ENCODE peak calls at places on chromosomes 16 and 17, in four cellular contexts. T, D, M and X are unnamed samples.

GRCh38 chr17:38587956-38588771 is 17.6 kb downstream of the SRCIN1 start:
- DNase-seq in T (no peak), D (no peak), M (no peak), X (no peak)

GRCh38 chr16:66188786-66189725 is 177.4 kb upstream of the CDH5 start:
- DNase-seq in T (peak; percentile 82), D (peak; percentile 19), M (no peak), X (no peak)

GRCh38 chr17:5711344-5711743 is 127.0 kb upstream of the NLRP1 start:
- DNase-seq in T (no peak), D (no peak), M (no peak), X (no peak)

GRCh38 chr17:13074026-13074425 is 56.2 kb upstream of the ELAC2 start:
- DNase-seq in T (no peak), D (no peak), M (peak; percentile 65), X (peak; percentile 59)

GRCh38 chr16:15950869-15951268 is 1.5 kb downstream of the ABCC1 start:
- DNase-seq in T (no peak), D (no peak), M (no peak), X (no peak)

GRCh38 chr16:50067290-50067853 is 1.6 kb downstream of the HEATR3 start:
- DNase-seq in T (peak; percentile 56), D (peak; percentile 53), M (peak; percentile 36), X (peak; percentile 26)

GRCh38 chr17:5619088-5619740 is 34.9 kb upstream of the NLRP1 start:
- DNase-seq in T (no peak), D (no peak), M (no peak), X (no peak)

GRCh38 chr17:17179371-17179827 is 26.7 kb downstream of the PLD6 start:
- DNase-seq in T (peak; percentile 28), D (no peak), M (no peak), X (no peak)

GRCh38 chr17:35345445-35345925 is 27.9 kb downstream of the SLFN11 start:
- DNase-seq in T (no peak), D (no peak), M (no peak), X (no peak)

GRCh38 chr17:69761011-69761410 is 314.0 kb upstream of the KCNJ16 start:
- DNase-seq in T (peak; percentile 45), D (no peak), M (no peak), X (peak; percentile 37)

GRCh38 chr16:4825196-4825595 is 21.9 kb downstream of the GLYR1 start:
- DNase-seq in T (no peak), D (no peak), M (no peak), X (no peak)

GRCh38 chr16:12793120-12793889 is 10.4 kb downstream of the CPPED1 start:
- DNase-seq in T (no peak), D (no peak), M (no peak), X (no peak)

GRCh38 chr17:65901394-65901793 is 290.5 kb downstream of the CEP112 start:
- DNase-seq in T (no peak), D (no peak), M (no peak), X (no peak)

GRCh38 chr17:12122091-12122490 is 101.4 kb downstream of the MAP2K4 start:
- DNase-seq in T (no peak), D (no peak), M (no peak), X (no peak)

GRCh38 chr17:34081269-34081668 is 173.8 kb upstream of the CCL2 start:
- DNase-seq in T (no peak), D (peak; percentile 22), M (peak; percentile 25), X (no peak)

GRCh38 chr17:29291163-29291752 is 2.7 kb downstream of the NUFIP2 start:
- DNase-seq in T (peak; percentile 58), D (peak; percentile 70), M (peak; percentile 75), X (peak; percentile 24)

GRCh38 chr16:47664653-47665325 is 203.7 kb downstream of the PHKB start:
- DNase-seq in T (no peak), D (peak; percentile 23), M (peak; percentile 50), X (no peak)

GRCh38 chr16:70675851-70676513 is 9.9 kb downstream of the MTSS2 start:
- DNase-seq in T (no peak), D (no peak), M (no peak), X (no peak)

GRCh38 chr16:73082608-73083007 is 34.7 kb upstream of the ZFHX3 start:
- DNase-seq in T (peak; percentile 91), D (peak; percentile 52), M (peak; percentile 82), X (peak; percentile 64)

GRCh38 chr16:1825864-1826690 is 548 bp downstream of the HAGH start:
- DNase-seq in T (peak; percentile 58), D (peak; percentile 90), M (peak; percentile 49), X (peak; percentile 74)

GRCh38 chr16:47732122-47732805 is 271.1 kb downstream of the PHKB start:
- DNase-seq in T (peak; percentile 99), D (no peak), M (peak; percentile 72), X (no peak)

GRCh38 chr16:30349695-30350094 is 5.4 kb downstream of the CD2BP2 start:
- DNase-seq in T (no peak), D (no peak), M (no peak), X (no peak)

GRCh38 chr17:15447928-15448579 is 19.4 kb downstream of the CDRT4 start:
- DNase-seq in T (no peak), D (no peak), M (no peak), X (no peak)

GRCh38 chr17:42819939-42820535 is 4.0 kb downstream of the BECN1 start:
- DNase-seq in T (peak; percentile 46), D (peak; percentile 77), M (peak; percentile 69), X (peak; percentile 58)

GRCh38 chr16:69820926-69821541 is 58.9 kb downstream of the WWP2 start:
- DNase-seq in T (peak; percentile 55), D (peak; percentile 48), M (no peak), X (no peak)

GRCh38 chr16:65426484-65426883 is 304.6 kb upstream of the CDH11 start:
- DNase-seq in T (peak; percentile 22), D (no peak), M (no peak), X (no peak)

GRCh38 chr16:67594256-67594915 is 32.1 kb downstream of the CTCF start:
- DNase-seq in T (no peak), D (no peak), M (peak; percentile 2), X (no peak)

GRCh38 chr17:42363767-42364585 is 24.3 kb downstream of the STAT3 start:
- DNase-seq in T (peak; percentile 91), D (no peak), M (no peak), X (peak; percentile 86)

GRCh38 chr16:18782697-18783429 is 7.3 kb downstream of the RPS15A start:
- DNase-seq in T (no peak), D (no peak), M (no peak), X (no peak)

DNA sequence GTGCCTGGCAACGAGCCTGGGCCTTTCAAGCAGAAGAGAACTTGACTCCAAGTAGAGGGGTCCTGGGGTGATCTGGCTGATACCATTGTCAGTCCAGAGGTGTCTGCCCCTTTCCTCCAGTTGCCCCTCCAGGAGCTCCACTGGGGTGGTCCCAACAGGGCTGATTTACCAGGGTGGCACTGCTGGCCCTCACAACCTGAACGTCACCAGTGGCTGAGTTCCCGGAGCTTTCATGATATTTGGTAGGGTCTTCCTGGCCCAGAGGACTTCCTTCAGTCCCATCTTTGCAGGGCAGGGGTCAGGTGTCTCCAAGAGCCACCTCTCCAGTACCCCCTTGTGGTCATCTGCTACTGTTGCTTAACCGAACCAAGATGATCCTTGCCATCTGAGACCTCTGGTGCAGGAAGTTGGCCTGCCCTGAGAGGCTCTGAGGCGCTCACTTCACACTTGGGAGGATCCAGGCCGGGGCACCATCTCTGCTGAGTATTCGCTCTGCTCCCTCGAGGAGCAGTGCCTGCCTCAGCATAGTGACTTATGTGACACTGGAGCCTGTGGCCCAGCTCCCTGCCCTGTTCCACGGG is 3.5 kb downstream of the LIMD2 start:
- DNase-seq in T (no peak), D (no peak), M (peak; percentile 55), X (no peak)
- H3K4me1 ChIP-seq in T (no peaks in the 10 kb centered on the region), D (peaks cover 15% of the 10 kb centered on the region), M (peaks cover 7% of the 10 kb centered on the region), X (peaks cover 16% of the 10 kb centered on the region)

GRCh38 chr16:80671281-80671849 is 130.6 kb downstream of the DYNLRB2 start:
- DNase-seq in T (no peak), D (no peak), M (no peak), X (no peak)

GRCh38 chr16:80669673-80670072 is 128.9 kb downstream of the DYNLRB2 start:
- DNase-seq in T (no peak), D (no peak), M (no peak), X (no peak)

GRCh38 chr16:80667925-80668324 is 127.1 kb downstream of the DYNLRB2 start:
- DNase-seq in T (no peak), D (no peak), M (no peak), X (no peak)

GRCh38 chr16:80672379-80672778 is 131.6 kb downstream of the DYNLRB2 start:
- DNase-seq in T (no peak), D (no peak), M (no peak), X (no peak)

DNA sequence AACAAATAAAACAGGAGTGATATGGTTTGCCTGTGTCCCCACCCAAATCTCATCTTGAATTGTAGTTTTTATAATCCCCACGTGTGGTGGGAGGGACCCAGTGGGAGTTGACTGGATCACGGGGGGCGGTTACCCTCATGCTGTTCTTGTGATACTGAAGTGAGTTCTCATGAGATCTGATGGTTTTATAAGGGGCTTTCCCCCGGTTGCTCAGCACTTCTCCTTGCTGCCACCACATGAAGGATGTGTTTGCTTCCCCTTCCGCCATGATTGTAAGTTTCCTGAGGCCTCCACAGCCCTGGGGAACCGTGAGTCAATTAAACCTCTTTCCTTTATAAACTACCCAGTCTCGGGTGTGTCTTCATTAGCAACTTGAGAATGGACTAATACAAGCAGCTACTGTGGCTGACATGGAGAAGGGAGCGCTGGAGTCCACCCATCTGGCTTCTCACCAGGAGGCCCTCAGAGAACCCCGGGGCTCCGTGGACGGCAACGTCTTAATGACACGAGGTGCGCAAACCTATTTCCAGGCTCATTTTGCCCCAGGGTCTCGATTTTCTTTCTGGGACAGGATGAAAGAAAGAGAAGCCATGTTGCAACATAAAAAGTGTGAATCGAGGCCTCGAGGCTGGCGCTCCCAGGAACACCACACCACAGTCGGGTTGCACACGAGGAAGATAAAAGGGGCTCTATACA is 129.5 kb downstream of the DYNLRB2 start:
- DNase-seq in T (no peak), D (no peak), M (no peak), X (no peak)
- H3K4me2 ChIP-seq in T (no peak overlapping the region), D (no peak overlapping the region), M (no peak overlapping the region), X (no peak overlapping the region)

DNA sequence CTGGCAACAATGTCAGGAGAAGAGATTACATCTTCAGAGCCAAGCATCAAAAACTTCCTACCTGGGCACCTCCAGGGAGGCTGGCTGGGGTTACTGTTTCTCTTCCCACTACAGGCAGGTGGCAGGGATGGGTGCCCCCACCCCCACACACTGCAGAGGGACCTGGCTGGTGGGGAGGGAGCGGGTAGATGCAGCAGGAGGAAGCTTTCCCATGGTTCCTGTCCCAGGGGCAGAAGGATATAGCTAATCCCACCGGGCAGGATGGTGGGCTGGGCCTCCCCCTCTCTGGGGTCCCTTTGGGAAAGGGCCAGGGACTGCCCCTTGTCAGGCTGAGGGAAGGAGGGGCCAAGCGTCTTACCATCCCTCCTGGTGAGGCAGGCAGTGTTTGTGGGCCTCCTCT is 16.7 kb upstream of the MTMR4 start:
- DNase-seq in T (no peak), D (no peak), M (no peak), X (no peak)
- H3K4me1 ChIP-seq in T (peaks cover 15% of the 10 kb centered on the region), D (peaks cover 2% of the 10 kb centered on the region), M (peaks cover 21% of the 10 kb centered on the region), X (peaks cover 25% of the 10 kb centered on the region)

GRCh38 chr17:72119963-72120877 is 600 bp upstream of the SOX9 start:
- DNase-seq in T (peak; percentile 87), D (peak; percentile 76), M (peak; percentile 73), X (no peak)
- H3K4me2 ChIP-seq in T (peak overlapping the region; percentile 96), D (peak overlapping the region; percentile 88), M (peak overlapping the region; percentile 98), X (peak overlapping the region; percentile 81)

DNA sequence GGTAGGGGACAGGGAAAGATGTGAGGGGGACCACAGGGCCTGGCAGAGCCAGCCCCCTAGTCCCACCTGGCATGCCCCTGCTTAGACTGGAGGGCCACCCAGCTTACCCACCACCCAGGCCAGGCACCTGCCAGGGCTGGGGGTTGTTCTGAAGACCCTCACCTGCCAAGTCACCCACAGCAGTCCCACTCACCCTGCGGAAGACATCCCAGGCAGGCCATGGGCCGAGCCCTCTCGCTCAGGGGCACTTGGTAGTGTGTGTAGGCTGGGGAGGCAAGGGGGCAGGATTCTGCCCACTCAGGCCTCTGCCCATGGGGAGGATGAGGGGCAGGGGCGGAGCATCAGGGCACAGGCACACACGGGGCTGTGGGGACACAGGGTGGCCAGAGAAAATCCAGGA is 4.0 kb downstream of the PLCD3 start:
- DNase-seq in T (no peak), D (no peak), M (no peak), X (no peak)
- H3K4me1 ChIP-seq in T (peaks cover 33% of the 10 kb centered on the region), D (peaks cover 65% of the 10 kb centered on the region), M (peaks cover 66% of the 10 kb centered on the region), X (peaks cover 46% of the 10 kb centered on the region)